ENCODE peak calls at places on chromosomes 16 and 17, in eight cellular contexts. D is nephron progenitor cell; N is activated T-helper 1 cell treated with anti-CD3 and anti-CD28 coated beads, Interleukin-2, amount 50 U/mL, for 16 hours; M is activated gamma-delta T cell treated with Interleukin-2 at 50 U/mL for 16 hours; A is HS-5; Y is right atrium auricular region; K is NCI-H1436; Q is stromal cell of bone marrow. G is an unnamed sample.

GRCh38 chr17:75404223-75404738 is 1.2 kb downstream of the GRB2 start:
- DNase-seq in N (no peak), M (peak), A (no peak), K (peak), D (peak), Q (peak), Y (peak), G (peak)

GRCh38 chr16:57556941-57557541 is 14.6 kb downstream of the ADGRG5 start:
- DNase-seq in Q (no peak), Y (no peak), A (no peak), K (no peak), N (no peak), M (no peak), D (no peak), G (no peak)

GRCh38 chr17:49515196-49515770 is 20.2 kb downstream of the NGFR start:
- DNase-seq in A (peak), D (peak), M (no peak), N (no peak), Q (peak), Y (peak), K (no peak), G (peak)

GRCh38 chr16:23148513-23149266 is 562 bp downstream of the USP31 start:
- DNase-seq in Y (peak), Q (no peak), D (peak), K (peak), N (peak), M (peak), A (no peak), G (peak)

GRCh38 chr17:48258317-48258716 is 150.8 kb downstream of the SNX11 start:
- DNase-seq in N (no peak), M (no peak), Q (no peak), Y (no peak), K (no peak), D (no peak), A (no peak), G (no peak)

GRCh38 chr16:969508-970378 is 1.0 kb downstream of the LMF1 start:
- DNase-seq in M (no peak), K (no peak), Q (no peak), Y (no peak), D (peak), N (no peak), A (no peak), G (no peak)

GRCh38 chr17:60165976-60166375 is 16.2 kb downstream of the CA4 start:
- DNase-seq in Q (no peak), K (no peak), N (no peak), M (no peak), Y (no peak), A (no peak), D (no peak), G (peak)

GRCh38 chr17:76382803-76383644 is 1.4 kb upstream of the SPHK1 start:
- DNase-seq in D (peak), Q (no peak), M (peak), Y (no peak), N (peak), K (no peak), A (peak), G (peak)

GRCh38 chr16:1532081-1532760 is 1.2 kb upstream of the TMEM204 start:
- DNase-seq in M (no peak), D (no peak), Q (no peak), Y (peak), N (no peak), A (no peak), K (no peak), G (no peak)

GRCh38 chr16:55257971-55258613 is 65.9 kb upstream of the IRX6 start:
- DNase-seq in Y (peak), K (no peak), M (no peak), D (peak), A (no peak), Q (peak), N (no peak), G (peak)

GRCh38 chr17:19020016-19020415 is 15.5 kb upstream of the FAM83G start:
- DNase-seq in N (no peak), D (no peak), Y (no peak), K (no peak), Q (no peak), M (no peak), A (no peak), G (no peak)

GRCh38 chr17:82745524-82745923 is 6.3 kb upstream of the TBCD start:
- DNase-seq in K (no peak), A (no peak), M (no peak), D (no peak), Y (no peak), N (no peak), Q (no peak), G (no peak)

GRCh38 chr16:57284206-57284951 is at the start of gene PLLP:
- DNase-seq in D (peak), N (no peak), A (no peak), Q (no peak), K (peak), Y (no peak), M (no peak), G (peak)

GRCh38 chr17:28523876-28524275 is 17.7 kb downstream of the FOXN1 start:
- DNase-seq in K (no peak), Q (no peak), D (no peak), M (no peak), N (no peak), Y (no peak), A (no peak), G (no peak)

GRCh38 chr17:48854774-48855476 is 24.1 kb downstream of the CALCOCO2 start:
- DNase-seq in M (no peak), Q (no peak), N (no peak), Y (no peak), D (no peak), K (no peak), A (no peak), G (no peak)

GRCh38 chr17:14297161-14297851 is 3.6 kb upstream of the HS3ST3B1 start:
- DNase-seq in N (no peak), K (no peak), D (peak), A (no peak), Q (no peak), Y (no peak), M (peak), G (peak)

GRCh38 chr16:21638573-21638975 is 13.8 kb downstream of the IGSF6 start:
- DNase-seq in D (no peak), Y (no peak), N (no peak), A (peak), K (no peak), Q (no peak), M (no peak), G (peak)

GRCh38 chr17:20206591-20206990 is 197.4 kb downstream of the SPECC1 start:
- DNase-seq in Y (no peak), D (no peak), M (no peak), N (no peak), Q (peak), A (peak), K (no peak), G (peak)

GRCh38 chr17:17077861-17078732 is 35.8 kb downstream of the MPRIP start:
- DNase-seq in D (no peak), M (no peak), Q (no peak), A (no peak), Y (no peak), N (no peak), K (no peak), G (no peak)

GRCh38 chr16:14309906-14310305 is 238.8 kb downstream of the MRTFB start:
- DNase-seq in N (no peak), A (no peak), D (no peak), K (no peak), Q (no peak), Y (no peak), M (no peak), G (peak)

GRCh38 chr17:2075336-2076056 is 20.6 kb downstream of the HIC1 start:
- DNase-seq in N (no peak), M (no peak), Q (no peak), K (no peak), D (no peak), A (no peak), Y (no peak), G (no peak)

GRCh38 chr17:76866774-76867577 is 1.2 kb upstream of the MGAT5B start:
- DNase-seq in A (peak), Q (no peak), D (no peak), N (no peak), K (no peak), M (no peak), Y (no peak), G (peak)

GRCh38 chr16:81908466-81909230 is 102.6 kb downstream of the SDR42E1 start:
- DNase-seq in M (no peak), Y (no peak), K (no peak), D (no peak), A (no peak), Q (no peak), N (no peak), G (no peak)

GRCh38 chr17:17280613-17281549 is at the start of gene COPS3:
- DNase-seq in Y (peak), D (peak), N (peak), A (peak), M (peak), K (peak), Q (peak), G (peak)

GRCh38 chr16:18969050-18969854 is 14.5 kb upstream of the TMC7 start:
- DNase-seq in A (peak), Y (peak), K (peak), D (peak), M (peak), N (peak), Q (peak), G (peak)

GRCh38 chr16:53207810-53208752 is 153.3 kb downstream of the CHD9 start:
- DNase-seq in Q (peak), Y (no peak), M (no peak), N (no peak), K (peak), D (peak), A (peak), G (peak)

GRCh38 chr16:28572659-28573510 is 19.2 kb downstream of the SGF29 start:
- DNase-seq in Y (peak), A (no peak), M (no peak), D (peak), Q (no peak), K (no peak), N (no peak), G (no peak)

GRCh38 chr16:83533193-83533592 is 274.6 kb upstream of the HSBP1 start:
- DNase-seq in N (no peak), Q (peak), Y (no peak), D (no peak), K (no peak), A (peak), M (no peak), G (no peak)

GRCh38 chr17:17693253-17693954 is 12.1 kb downstream of the RAI1 start:
- DNase-seq in Q (no peak), Y (no peak), N (no peak), D (peak), A (no peak), K (peak), M (no peak), G (no peak)